ENCODE peak calls at places on chromosomes 13 and 19, in six cellular contexts. L is RPMI8226, V is lower leg skin, S is stromal cell of bone marrow, G is nephron progenitor cell, Z is MCF 10A. B is an unnamed sample.

GRCh38 chr13:113448885-113449692 is 4.2 kb downstream of the ADPRHL1 start:
- DNase-seq in V (peak), Z (peak), L (peak), G (no peak), S (peak), B (peak)

GRCh38 chr19:49409441-49410029 is 13.7 kb downstream of the PTH2 start:
- DNase-seq in S (no peak), Z (no peak), L (peak), G (no peak), V (no peak), B (no peak)

GRCh38 chr19:28889941-28890645 is 322.9 kb downstream of the UQCRFS1 start:
- DNase-seq in S (no peak), Z (no peak), L (no peak), V (no peak), G (no peak), B (no peak)

GRCh38 chr13:32409561-32410440 is 18.1 kb downstream of the N4BP2L1 start:
- DNase-seq in L (no peak), G (peak), S (peak), V (no peak), Z (no peak), B (no peak)

GRCh38 chr13:96141032-96141431 is 51.1 kb downstream of the HS6ST3 start:
- DNase-seq in V (no peak), S (no peak), Z (peak), L (no peak), G (no peak), B (no peak)

GRCh38 chr13:40692946-40693345 is 26.5 kb upstream of the FOXO1 start:
- DNase-seq in S (no peak), L (no peak), Z (peak), V (no peak), G (no peak), B (no peak)

GRCh38 chr13:59546178-59546577 is 617.5 kb downstream of the DIAPH3 start:
- DNase-seq in G (no peak), L (no peak), V (no peak), S (no peak), Z (no peak), B (no peak)

GRCh38 chr13:102280366-102280765 is 121.5 kb downstream of the FGF14 start:
- DNase-seq in G (no peak), V (no peak), Z (no peak), L (no peak), S (no peak), B (no peak)

GRCh38 chr13:93361703-93362102 is 135.1 kb downstream of the GPC6 start:
- DNase-seq in V (no peak), S (no peak), G (no peak), Z (no peak), L (no peak), B (no peak)

GRCh38 chr19:58409010-58409790 is 751 bp downstream of the ZNF584 start:
- DNase-seq in S (no peak), V (no peak), L (peak), Z (peak), G (peak), B (no peak)

GRCh38 chr13:114004416-114005205 is 30.7 kb upstream of the C13orf46 start:
- DNase-seq in Z (no peak), G (no peak), L (no peak), S (no peak), V (no peak), B (no peak)

GRCh38 chr19:4089400-4089908 is 22.8 kb upstream of the ZBTB7A start:
- DNase-seq in V (peak), Z (no peak), L (no peak), S (no peak), G (no peak), B (no peak)